ENCODE peak calls at places on chromosomes 6 and 20, in four cellular contexts. T is HCT116, Z is neural progenitor cell, J is SK-N-SH. L is an unnamed sample.

GRCh38 chr6:26311385-26312095 is 53.5 kb upstream of the BTN3A2 start:
- DNase-seq in T (peak), Z (peak), J (peak), L (peak)

GRCh38 chr6:62523630-62524029 is 237.6 kb upstream of the KHDRBS2 start:
- DNase-seq in T (no peak), Z (no peak), J (no peak), L (no peak)

GRCh38 chr20:47809561-47809960 is 24.3 kb upstream of the SULF2 start:
- DNase-seq in T (no peak), Z (no peak), J (peak), L (no peak)

GRCh38 chr20:50877232-50877631 is 54.0 kb downstream of the ADNP start:
- DNase-seq in T (no peak), Z (no peak), J (no peak), L (no peak)

GRCh38 chr6:20085817-20086216 is 126.5 kb downstream of the MBOAT1 start:
- DNase-seq in T (no peak), Z (no peak), J (no peak), L (no peak)

GRCh38 chr6:21971540-21971939 is 325.3 kb downstream of the PRL start:
- DNase-seq in T (no peak), Z (peak), J (no peak), L (no peak)

GRCh38 chr6:71012871-71013456 is 56.1 kb upstream of the B3GAT2 start:
- DNase-seq in T (peak), Z (peak), J (peak), L (peak)

GRCh38 chr20:47558295-47558694 is 56.6 kb downstream of the NCOA3 start:
- DNase-seq in T (no peak), Z (no peak), J (no peak), L (no peak)

GRCh38 chr20:41905186-41905585 is 287.0 kb upstream of the CHD6 start:
- DNase-seq in T (no peak), Z (no peak), J (no peak), L (no peak)

GRCh38 chr20:13788167-13788834 is 3.5 kb downstream of the NDUFAF5 start:
- DNase-seq in T (peak), Z (peak), J (peak), L (peak)

GRCh38 chr6:28474441-28475219 is 31.3 kb upstream of the ZSCAN23 start:
- DNase-seq in T (peak), Z (peak), J (peak), L (no peak)

GRCh38 chr6:15602144-15602543 is 60.7 kb downstream of the DTNBP1 start:
- DNase-seq in T (no peak), Z (no peak), J (no peak), L (no peak)

GRCh38 chr6:25138697-25139051 is 140.5 kb upstream of the CARMIL1 start:
- DNase-seq in T (no peak), Z (no peak), J (no peak), L (no peak)

GRCh38 chr6:84358581-84358980 is 131.1 kb upstream of the CEP162 start:
- DNase-seq in T (no peak), Z (no peak), J (no peak), L (no peak)

GRCh38 chr6:5751525-5752252 is 255.0 kb downstream of the NRN1 start:
- DNase-seq in T (no peak), Z (no peak), J (no peak), L (no peak)

GRCh38 chr20:58603656-58604184 is 47.4 kb upstream of the STX16 start:
- DNase-seq in T (no peak), Z (no peak), J (no peak), L (no peak)

GRCh38 chr6:112482373-112482772 is 135.2 kb downstream of the RFPL4B start:
- DNase-seq in T (no peak), Z (no peak), J (no peak), L (no peak)

GRCh38 chr6:71040043-71040442 is 83.2 kb upstream of the B3GAT2 start:
- DNase-seq in T (no peak), Z (peak), J (no peak), L (no peak)

GRCh38 chr6:47247227-47247797 is 62.4 kb downstream of the TNFRSF21 start:
- DNase-seq in T (no peak), Z (no peak), J (peak), L (peak)

GRCh38 chr6:150403458-150404245 is 34.8 kb downstream of the IYD start:
- DNase-seq in T (no peak), Z (no peak), J (no peak), L (no peak)

GRCh38 chr6:170031096-170031471 is 259.8 kb downstream of the DLL1 start:
- DNase-seq in T (no peak), Z (no peak), J (no peak), L (no peak)

GRCh38 chr6:75368151-75368779 is 83.7 kb upstream of the TMEM30A start:
- DNase-seq in T (peak), Z (peak), J (peak), L (no peak)

GRCh38 chr6:160519603-160520042 is 144.5 kb downstream of the LPA start:
- DNase-seq in T (peak), Z (no peak), J (no peak), L (no peak)
- TF ChIP-seq CTCF in T (no peak), Z (peak), J (no peak), L (peak)

GRCh38 chr20:60113024-60113724 is 155.0 kb downstream of the CDH26 start:
- DNase-seq in T (no peak), Z (no peak), J (no peak), L (no peak)

GRCh38 chr20:60113771-60114170 is 155.5 kb downstream of the CDH26 start:
- DNase-seq in T (no peak), Z (no peak), J (no peak), L (no peak)

GRCh38 chr20:60115452-60115851 is 157.2 kb downstream of the CDH26 start:
- DNase-seq in T (no peak), Z (no peak), J (no peak), L (no peak)

GRCh38 chr20:60116128-60116909 is 158.1 kb downstream of the CDH26 start:
- DNase-seq in T (no peak), Z (no peak), J (no peak), L (no peak)

DNA sequence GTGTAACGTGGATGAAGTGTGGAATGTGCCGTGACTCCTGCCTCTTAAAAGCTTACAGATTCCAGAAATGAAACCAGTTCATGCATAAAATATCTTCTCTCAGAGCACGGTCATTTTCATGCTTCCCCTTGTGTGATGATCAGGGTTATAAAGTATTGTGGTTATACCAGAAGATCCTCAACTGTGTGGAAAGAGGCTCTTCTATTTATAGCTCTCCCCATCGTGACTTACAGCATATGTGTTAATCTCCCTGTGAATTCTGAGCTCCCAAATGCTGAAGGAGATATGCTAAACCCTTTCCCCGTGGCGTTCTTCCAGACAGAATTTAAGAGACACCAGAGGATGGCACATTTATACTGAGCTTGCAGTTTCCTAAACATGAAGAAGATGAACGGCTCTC is 158.8 kb downstream of the CDH26 start:
- DNase-seq in T (no peak), Z (no peak), J (no peak), L (no peak)
- H2AFZ ChIP-seq in T (no peak), Z (no peak), J (no peak), L (no peak)

DNA sequence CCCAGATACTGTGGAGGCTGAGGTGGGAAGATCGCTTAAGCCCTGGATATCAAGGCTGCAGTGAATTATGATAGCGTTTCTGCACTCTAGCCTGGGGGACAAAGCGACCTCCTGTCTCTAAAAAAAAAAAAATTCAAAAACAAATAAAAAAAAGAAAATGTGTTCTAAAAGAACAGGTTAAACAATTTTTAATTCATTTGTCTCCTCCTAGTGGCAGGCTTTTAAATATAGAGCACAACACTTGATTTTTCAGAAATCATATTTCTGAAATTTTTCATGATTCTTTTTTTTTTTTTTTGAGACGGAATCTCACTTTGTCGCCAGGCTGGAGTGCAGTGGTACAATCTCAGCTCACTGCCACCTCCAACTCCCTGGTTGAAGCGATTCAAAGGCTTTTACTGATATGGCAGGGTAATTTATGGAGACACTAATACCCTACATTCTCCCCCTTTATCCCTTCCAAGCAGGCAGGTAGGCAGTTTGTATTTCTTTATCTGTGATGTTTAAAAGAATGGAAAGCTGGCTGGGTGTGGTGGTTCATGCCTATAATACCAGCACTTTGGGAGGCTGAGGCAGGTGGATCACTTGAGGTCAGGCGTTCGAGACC is 8.7 kb upstream of the GTF3C6 start:
- DNase-seq in T (peak), Z (no peak), J (peak), L (no peak)
- TF ChIP-seq CTCF in T (peak), Z (peak), J (peak), L (peak)

DNA sequence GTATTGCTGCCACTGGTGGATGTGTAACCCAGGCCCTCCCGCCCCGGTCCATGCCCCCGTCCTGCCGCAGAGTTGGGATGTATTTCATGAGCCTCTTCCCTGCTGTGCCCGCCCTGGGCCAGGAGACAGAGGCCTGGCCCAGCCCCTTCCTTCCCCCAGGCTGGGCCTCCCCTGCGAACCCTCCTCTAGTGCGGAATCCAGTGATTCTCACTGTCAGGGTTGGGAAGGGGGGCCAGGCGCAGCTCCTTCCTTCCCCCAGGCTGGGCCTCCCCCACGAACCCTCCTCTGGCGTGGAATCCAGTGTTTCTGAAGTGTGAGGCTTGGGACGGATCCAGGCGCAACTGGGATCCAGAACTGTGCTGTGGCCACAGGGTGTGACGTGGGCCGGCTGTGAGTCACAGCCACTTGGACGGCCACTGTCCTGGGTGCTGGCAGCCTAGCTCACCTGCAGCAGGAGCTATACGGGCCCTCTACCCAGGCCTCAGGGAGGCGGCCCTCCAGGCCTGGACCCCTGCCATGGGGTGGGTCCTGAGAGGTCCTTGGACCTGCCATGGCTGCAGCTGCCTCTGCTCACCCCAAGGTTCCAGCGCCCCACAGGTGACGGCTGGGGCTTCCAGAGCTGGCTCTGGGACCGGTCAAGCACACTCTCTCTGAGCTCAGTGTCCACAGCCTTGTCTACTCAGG is 28.3 kb downstream of the COL20A1 start:
- DNase-seq in T (no peak), Z (no peak), J (no peak), L (no peak)
- H2AFZ ChIP-seq in T (no peak), Z (no peak), J (no peak), L (no peak)

GRCh38 chr6:116100419-116101297 is at the start of gene NT5DC1:
- DNase-seq in T (peak), Z (peak), J (peak), L (peak)
- TF ChIP-seq CTCF in T (no peak), Z (peak), J (peak), L (peak)

DNA sequence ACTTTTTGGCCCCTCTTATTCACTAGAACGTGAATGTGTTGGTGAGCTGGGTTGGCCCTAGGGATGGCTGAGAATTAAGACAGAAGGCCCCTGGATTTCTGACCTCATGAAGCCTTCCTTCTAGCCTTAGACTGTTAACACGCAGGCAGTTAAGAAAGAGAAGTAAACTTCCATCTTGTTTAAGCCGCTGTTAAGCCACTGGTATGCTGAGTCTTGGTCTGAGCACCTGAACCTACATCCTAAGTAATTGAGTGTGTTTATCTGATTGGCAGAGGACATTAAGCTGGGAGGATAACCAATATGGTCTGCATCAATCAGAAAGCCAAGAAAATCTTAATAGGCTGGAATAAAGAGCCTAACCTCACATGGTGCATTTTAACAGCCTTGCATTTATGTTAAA is 535.0 kb upstream of the ARID1B start:
- DNase-seq in T (no peak), Z (no peak), J (no peak), L (no peak)
- H2AFZ ChIP-seq in T (no peak), Z (peak), J (no peak), L (no peak)

GRCh38 chr6:36265744-36266143 is 4.1 kb upstream of the PNPLA1 start:
- DNase-seq in T (no peak), Z (no peak), J (no peak), L (no peak)
- TF ChIP-seq CTCF in T (no peak), Z (no peak), J (no peak), L (no peak)

GRCh38 chr20:19934792-19935491 is 82.2 kb upstream of the NAA20 start:
- DNase-seq in T (no peak), Z (no peak), J (no peak), L (no peak)
- H2AFZ ChIP-seq in T (no peak), Z (no peak), J (no peak), L (no peak)

DNA sequence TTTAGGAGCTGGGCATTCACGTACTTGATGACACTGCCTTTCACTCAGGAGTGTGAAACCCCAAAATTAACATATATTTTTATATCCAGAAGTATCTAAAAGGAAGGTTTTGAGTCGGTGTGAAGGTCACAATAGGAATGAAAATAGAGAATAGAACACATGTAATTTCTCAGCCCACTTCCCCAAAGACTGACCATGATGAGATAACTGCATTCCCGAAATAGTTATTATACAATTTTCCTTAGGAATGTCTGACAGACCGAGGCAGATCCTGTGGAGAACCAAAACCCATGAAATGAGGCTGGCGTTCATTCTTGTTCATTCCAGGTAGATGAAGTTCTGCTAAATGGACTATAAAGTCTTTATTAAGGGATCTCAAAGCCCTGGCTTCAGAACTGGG is 10.3 kb downstream of the NSFL1C start:
- DNase-seq in T (no peak), Z (no peak), J (no peak), L (no peak)
- TF ChIP-seq CTCF in T (no peak), Z (no peak), J (no peak), L (no peak)

L was measured in DND-41.